ENCODE peak calls at places on chromosomes 1 and 21, in five cellular contexts. L is fibroblast of lung, B is HCT116, U is spleen, P is uterus. M is an unnamed sample.
A peak's percentile ranks its signal among the peaks of the same experiment; 100 is the strongest.

GRCh38 chr1:99529002-99529401 is 116.9 kb upstream of the PALMD start:
- DNase-seq in P (no peak), L (no peak), U (no peak), B (no peak), M (no peak)

GRCh38 chr1:23960291-23960718 is 677 bp downstream of the PNRC2 start:
- DNase-seq in P (no peak), B (no peak), L (peak; percentile 49), U (no peak), M (no peak)

GRCh38 chr1:241666419-241666818 is 14.3 kb downstream of the WDR64 start:
- DNase-seq in B (no peak), U (no peak), P (no peak), L (no peak), M (no peak)

GRCh38 chr1:180905927-180906326 is 6.8 kb upstream of the KIAA1614 start:
- DNase-seq in U (no peak), B (no peak), L (no peak), P (no peak), M (no peak)

GRCh38 chr1:77605246-77606026 is 77.0 kb downstream of the ZZZ3 start:
- DNase-seq in P (peak; percentile 27), B (no peak), L (peak; percentile 80), U (no peak), M (peak; percentile 22)

GRCh38 chr1:975896-976683 is 5.8 kb downstream of the PERM1 start:
- DNase-seq in U (peak; percentile 88), B (peak; percentile 41), P (peak; percentile 70), L (peak; percentile 38), M (no peak)

GRCh38 chr1:21007876-21008275 is 168.8 kb downstream of the EIF4G3 start:
- DNase-seq in P (no peak), U (no peak), L (no peak), B (no peak), M (no peak)

GRCh38 chr1:53499257-53500183 is 40.3 kb downstream of the DMRTB1 start:
- DNase-seq in L (no peak), P (no peak), B (no peak), U (no peak), M (no peak)

GRCh38 chr1:12549460-12550349 is 68.3 kb downstream of the DHRS3 start:
- DNase-seq in P (peak; percentile 87), L (peak; percentile 98), B (peak; percentile 83), U (no peak), M (peak; percentile 81)

GRCh38 chr1:108719654-108720435 is 7.1 kb downstream of the FNDC7 start:
- DNase-seq in B (peak; percentile 65), U (no peak), L (peak; percentile 90), P (no peak), M (peak; percentile 50)

GRCh38 chr21:44533891-44534627 is 5.9 kb downstream of the KRTAP10-1 start:
- DNase-seq in P (no peak), L (no peak), U (no peak), B (peak; percentile 4), M (no peak)

GRCh38 chr21:43207868-43208267 is 39.1 kb downstream of the CRYAA start:
- DNase-seq in L (no peak), B (no peak), U (peak; percentile 47), P (no peak), M (no peak)

GRCh38 chr1:175968486-175969182 is 225.2 kb upstream of the TNR start:
- DNase-seq in U (no peak), P (no peak), B (no peak), L (peak; percentile 66), M (no peak)

GRCh38 chr1:173205146-173206051 is 1.7 kb downstream of the TNFSF4 start:
- DNase-seq in P (peak; percentile 40), L (peak; percentile 89), B (no peak), U (no peak), M (no peak)

GRCh38 chr1:70672333-70672935 is 261.4 kb downstream of the CTH start:
- DNase-seq in L (no peak), U (no peak), B (no peak), P (no peak), M (no peak)

GRCh38 chr21:27681038-27681437 is 714.1 kb upstream of the ADAMTS5 start:
- DNase-seq in U (no peak), L (peak; percentile 7), P (no peak), B (no peak), M (no peak)

GRCh38 chr21:38507374-38507942 is 9.2 kb upstream of the ERG start:
- DNase-seq in L (no peak), U (no peak), B (no peak), P (no peak), M (no peak)

GRCh38 chr21:38506606-38507331 is 8.5 kb upstream of the ERG start:
- DNase-seq in U (no peak), L (no peak), B (no peak), P (no peak), M (no peak)

GRCh38 chr21:38505654-38506523 is 7.6 kb upstream of the ERG start:
- DNase-seq in L (peak; percentile 70), U (no peak), B (peak; percentile 42), P (no peak), M (peak; percentile 33)

GRCh38 chr21:38511198-38511597 is 12.9 kb upstream of the ERG start:
- DNase-seq in U (no peak), P (no peak), L (no peak), B (no peak), M (no peak)

GRCh38 chr21:38511662-38512243 is 13.5 kb upstream of the ERG start:
- DNase-seq in U (no peak), P (no peak), L (no peak), B (no peak), M (no peak)
- TF ChIP-seq CTCF in U (no peak), P (no peak), L (no peak), B (no peak), M (no peak)

DNA sequence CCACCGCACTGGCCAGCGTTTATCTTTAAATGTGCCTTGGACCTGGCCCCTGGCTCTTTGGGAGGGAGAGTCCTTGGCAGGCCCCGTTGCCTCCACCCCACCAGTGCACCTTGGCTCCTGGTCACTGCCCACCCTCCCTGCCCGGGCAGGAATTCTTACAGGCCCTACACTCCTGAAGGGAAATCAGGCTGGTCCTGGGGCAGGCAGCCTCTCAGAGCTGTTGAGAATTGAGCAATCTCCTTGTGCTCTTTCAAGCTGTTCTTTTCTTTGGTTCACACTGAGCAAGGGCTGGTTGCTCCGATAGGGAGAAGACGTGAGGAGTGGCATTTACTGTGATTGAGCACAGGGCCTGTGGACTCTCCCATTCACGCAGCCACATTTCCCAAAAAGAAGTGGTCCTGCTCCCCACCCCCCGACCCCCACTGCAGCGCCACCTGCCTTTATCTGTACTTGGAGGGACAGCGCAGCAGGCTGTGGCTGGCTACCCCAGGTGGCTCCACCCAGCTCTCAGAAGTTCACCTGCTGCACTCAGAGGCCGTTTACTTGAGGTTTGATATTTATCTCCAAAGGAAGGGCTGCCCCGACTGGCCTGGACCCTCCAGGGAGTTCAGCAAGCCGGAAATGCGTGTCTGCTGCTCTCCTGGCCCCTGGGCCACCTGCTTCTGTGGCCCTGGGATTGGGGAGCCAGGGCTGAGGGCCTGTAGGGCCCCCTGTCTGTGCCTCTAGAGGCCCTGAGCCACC is 47.8 kb downstream of the SKI start:
- DNase-seq in P (no peak), B (no peak), L (peak; percentile 45), U (no peak), M (no peak)
- TF ChIP-seq CTCF in P (no peak), B (no peak), L (no peak), U (no peak), M (no peak)

DNA sequence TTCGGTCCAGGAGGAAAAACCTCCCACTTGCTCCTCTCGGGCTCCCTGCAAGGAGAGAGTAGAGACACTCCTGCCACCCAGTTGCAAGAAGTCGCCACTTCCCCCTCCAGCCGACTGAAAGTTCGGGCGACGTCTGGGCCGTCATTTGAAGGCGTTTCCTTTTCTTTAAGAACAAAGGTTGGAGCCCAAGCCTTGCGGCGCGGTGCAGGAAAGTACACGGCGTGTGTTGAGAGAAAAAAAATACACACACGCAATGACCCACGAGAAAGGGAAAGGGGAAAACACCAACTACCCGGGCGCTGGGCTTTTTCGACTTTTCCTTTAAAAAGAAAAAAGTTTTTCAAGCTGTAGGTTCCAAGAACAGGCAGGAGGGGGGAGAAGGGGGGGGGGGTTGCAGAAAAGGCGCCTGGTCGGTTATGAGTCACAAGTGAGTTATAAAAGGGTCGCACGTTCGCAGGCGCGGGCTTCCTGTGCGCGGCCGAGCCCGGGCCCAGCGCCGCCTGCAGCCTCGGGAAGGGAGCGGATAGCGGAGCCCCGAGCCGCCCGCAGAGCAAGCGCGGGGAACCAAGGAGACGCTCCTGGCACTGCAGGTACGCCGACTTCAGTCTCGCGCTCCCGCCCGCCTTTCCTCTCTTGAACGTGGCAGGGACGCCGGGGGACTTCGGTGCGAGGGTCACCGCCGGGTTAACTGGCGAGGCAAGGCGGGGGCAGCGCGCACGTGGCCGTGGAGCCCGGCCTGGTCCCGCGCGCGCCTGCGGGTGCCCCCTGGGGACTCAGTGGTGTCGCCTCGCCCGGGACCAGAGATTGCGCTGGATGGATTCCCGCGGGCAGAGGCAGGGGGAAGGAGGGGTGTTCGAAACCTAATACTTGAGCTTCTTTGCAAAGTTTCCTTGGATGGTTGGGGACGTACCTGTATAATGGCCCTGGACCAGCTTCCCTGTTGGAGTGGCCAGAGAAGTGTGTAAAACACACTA is 45.3 kb downstream of the MRPL39 start:
- DNase-seq in P (peak; percentile 54), L (peak; percentile 82), U (peak; percentile 90), B (no peak), M (peak; percentile 30)
- TF ChIP-seq CTCF in P (peak; percentile 18), L (peak; percentile 39), U (no peak), B (no peak), M (peak; percentile 15)

GRCh38 chr1:16354619-16355018 is 2.3 kb upstream of the FBXO42 start:
- DNase-seq in B (no peak), P (no peak), L (no peak), U (no peak), M (no peak)

GRCh38 chr1:16349847-16350406 is 2.4 kb downstream of the FBXO42 start:
- DNase-seq in B (no peak), P (no peak), L (no peak), U (no peak), M (no peak)

GRCh38 chr1:16351449-16351993 is 759 bp downstream of the FBXO42 start:
- DNase-seq in B (no peak), L (peak; percentile 31), P (no peak), U (no peak), M (no peak)

GRCh38 chr1:16352842-16353535 is 709 bp upstream of the FBXO42 start:
- DNase-seq in U (no peak), P (no peak), B (no peak), L (no peak), M (no peak)

GRCh38 chr1:16351994-16352841 is at the start of gene FBXO42:
- DNase-seq in U (peak; percentile 97), L (peak; percentile 86), P (peak; percentile 93), B (peak; percentile 68), M (peak; percentile 62)
- TF ChIP-seq CTCF in U (peak; percentile 43), L (peak; percentile 23), P (peak; percentile 60), B (no peak), M (peak; percentile 15)

DNA sequence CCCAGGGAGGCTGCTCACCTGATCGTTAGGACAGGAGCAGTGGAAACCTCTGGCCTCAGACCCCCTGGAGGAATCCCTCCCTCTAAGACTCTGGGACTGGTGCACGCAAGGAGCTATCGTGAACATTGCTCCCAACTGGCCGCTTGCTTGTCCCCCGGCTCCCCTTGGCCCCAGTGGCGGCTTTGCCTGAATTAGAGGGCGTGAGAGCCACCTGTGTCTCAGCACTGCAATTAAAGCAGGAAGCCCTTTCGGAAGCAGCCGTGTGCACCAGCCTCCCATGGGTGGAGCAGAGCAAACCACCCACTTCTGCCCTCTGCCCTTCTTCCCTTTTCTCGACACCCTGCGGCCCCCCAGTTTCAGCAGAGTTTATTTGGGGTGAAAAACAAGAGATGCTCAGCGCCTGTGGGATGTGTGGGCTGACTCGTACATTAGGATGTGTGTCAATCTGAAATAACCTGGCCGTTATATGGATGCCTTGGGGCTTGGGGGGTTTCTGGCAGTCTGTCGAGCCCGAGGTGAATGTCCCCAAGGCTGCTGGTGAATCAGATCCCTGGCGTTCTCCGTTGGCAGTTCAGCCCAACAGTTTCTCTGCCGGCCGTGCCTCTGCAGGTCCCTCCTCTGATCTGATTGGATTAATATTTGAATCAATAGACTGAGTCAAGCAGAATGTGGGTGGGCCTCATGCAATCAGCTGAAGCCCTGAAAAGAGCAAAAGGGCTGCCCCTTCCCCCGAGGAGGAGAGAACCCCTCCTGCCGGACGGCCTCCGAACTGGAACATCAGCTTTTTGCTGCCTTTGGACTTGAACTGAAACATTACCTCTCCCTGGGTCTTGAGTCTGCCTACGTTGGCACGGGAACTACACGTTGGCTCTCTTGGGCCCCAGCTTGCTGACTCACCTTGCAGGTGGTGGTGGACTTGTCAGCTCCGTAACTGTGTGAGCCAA is 7.3 kb upstream of the UMODL1 start:
- DNase-seq in U (peak; percentile 93), L (peak; percentile 20), P (no peak), B (no peak), M (no peak)
- TF ChIP-seq CTCF in U (peak; percentile 10), L (no peak), P (no peak), B (no peak), M (no peak)

M was measured in HFF-Myc.